ENCODE peak calls at places on chromosome X, in six cellular contexts. One of them, this sample, is unnamed.

GRCh38 chrX:5648941-5649568 is 579.6 kb downstream of the NLGN4X start:
- DNase-seq in NAMALWA: no peak
- DNase-seq in MM.1S: no peak
- DNase-seq in glutamatergic neuron: no peak
- DNase-seq in mucosa of gallbladder: no peak
- DNase-seq in activated T-helper 1 cell treated with anti-CD3 and anti-CD28 coated beads, Interleukin-12 subunit alpha, Interleukin-12 subunit beta, Interleukin-2, Interleukin-4 antibody, amounts not matched to agents 30 ng/mL and 10 ng/mL and 1 ng/mL, durations not matched to agents 14 hours and 24 hours and 36 hours: no peak
- DNase-seq in this sample: no peak

GRCh38 chrX:78643106-78643505 is 16.0 kb downstream of the RTL3 start:
- DNase-seq in NAMALWA: no peak
- DNase-seq in MM.1S: no peak
- DNase-seq in activated T-helper 1 cell treated with anti-CD3 and anti-CD28 coated beads, Interleukin-12 subunit alpha, Interleukin-12 subunit beta, Interleukin-2, Interleukin-4 antibody, amounts not matched to agents 30 ng/mL and 10 ng/mL and 1 ng/mL, durations not matched to agents 14 hours and 24 hours and 36 hours: no peak
- DNase-seq in mucosa of gallbladder: no peak
- DNase-seq in glutamatergic neuron: no peak
- DNase-seq in this sample: no peak

GRCh38 chrX:27309406-27309805 is 153.7 kb downstream of the PPP4R3C start:
- DNase-seq in activated T-helper 1 cell treated with anti-CD3 and anti-CD28 coated beads, Interleukin-12 subunit alpha, Interleukin-12 subunit beta, Interleukin-2, Interleukin-4 antibody, amounts not matched to agents 30 ng/mL and 10 ng/mL and 1 ng/mL, durations not matched to agents 14 hours and 24 hours and 36 hours: no peak
- DNase-seq in NAMALWA: no peak
- DNase-seq in glutamatergic neuron: no peak
- DNase-seq in mucosa of gallbladder: no peak
- DNase-seq in MM.1S: no peak
- DNase-seq in this sample: no peak

GRCh38 chrX:70806081-70806480 is 102.4 kb downstream of the TEX11 start:
- DNase-seq in glutamatergic neuron: no peak
- DNase-seq in MM.1S: no peak
- DNase-seq in mucosa of gallbladder: no peak
- DNase-seq in activated T-helper 1 cell treated with anti-CD3 and anti-CD28 coated beads, Interleukin-12 subunit alpha, Interleukin-12 subunit beta, Interleukin-2, Interleukin-4 antibody, amounts not matched to agents 30 ng/mL and 10 ng/mL and 1 ng/mL, durations not matched to agents 14 hours and 24 hours and 36 hours: no peak
- DNase-seq in NAMALWA: no peak
- DNase-seq in this sample: no peak

GRCh38 chrX:96685205-96686099 is 810 bp downstream of the DIAPH2 start:
- DNase-seq in glutamatergic neuron: peak; percentile 21
- DNase-seq in mucosa of gallbladder: peak; percentile 12
- DNase-seq in MM.1S: peak; percentile 57
- DNase-seq in NAMALWA: peak; percentile 60
- DNase-seq in activated T-helper 1 cell treated with anti-CD3 and anti-CD28 coated beads, Interleukin-12 subunit alpha, Interleukin-12 subunit beta, Interleukin-2, Interleukin-4 antibody, amounts not matched to agents 30 ng/mL and 10 ng/mL and 1 ng/mL, durations not matched to agents 14 hours and 24 hours and 36 hours: peak; percentile 13
- DNase-seq in this sample: peak; percentile 23

GRCh38 chrX:119266364-119266995 is 30.4 kb downstream of the PGRMC1 start:
- DNase-seq in NAMALWA: peak; percentile 38
- DNase-seq in MM.1S: peak; percentile 19
- DNase-seq in activated T-helper 1 cell treated with anti-CD3 and anti-CD28 coated beads, Interleukin-12 subunit alpha, Interleukin-12 subunit beta, Interleukin-2, Interleukin-4 antibody, amounts not matched to agents 30 ng/mL and 10 ng/mL and 1 ng/mL, durations not matched to agents 14 hours and 24 hours and 36 hours: no peak
- DNase-seq in mucosa of gallbladder: no peak
- DNase-seq in glutamatergic neuron: no peak
- DNase-seq in this sample: peak; percentile 65

GRCh38 chrX:53317365-53318069 is 36.1 kb upstream of the IQSEC2 start:
- DNase-seq in glutamatergic neuron: peak; percentile 75
- DNase-seq in NAMALWA: peak; percentile 64
- DNase-seq in MM.1S: peak; percentile 41
- DNase-seq in activated T-helper 1 cell treated with anti-CD3 and anti-CD28 coated beads, Interleukin-12 subunit alpha, Interleukin-12 subunit beta, Interleukin-2, Interleukin-4 antibody, amounts not matched to agents 30 ng/mL and 10 ng/mL and 1 ng/mL, durations not matched to agents 14 hours and 24 hours and 36 hours: peak; percentile 30
- DNase-seq in mucosa of gallbladder: peak; percentile 63
- DNase-seq in this sample: peak; percentile 82

GRCh38 chrX:150429577-150429976 is 66.5 kb downstream of the MAMLD1 start:
- DNase-seq in mucosa of gallbladder: no peak
- DNase-seq in glutamatergic neuron: no peak
- DNase-seq in activated T-helper 1 cell treated with anti-CD3 and anti-CD28 coated beads, Interleukin-12 subunit alpha, Interleukin-12 subunit beta, Interleukin-2, Interleukin-4 antibody, amounts not matched to agents 30 ng/mL and 10 ng/mL and 1 ng/mL, durations not matched to agents 14 hours and 24 hours and 36 hours: no peak
- DNase-seq in MM.1S: no peak
- DNase-seq in NAMALWA: no peak
- DNase-seq in this sample: no peak

GRCh38 chrX:107739541-107739940 is 36.0 kb downstream of the TSC22D3 start:
- DNase-seq in mucosa of gallbladder: no peak
- DNase-seq in NAMALWA: no peak
- DNase-seq in glutamatergic neuron: no peak
- DNase-seq in activated T-helper 1 cell treated with anti-CD3 and anti-CD28 coated beads, Interleukin-12 subunit alpha, Interleukin-12 subunit beta, Interleukin-2, Interleukin-4 antibody, amounts not matched to agents 30 ng/mL and 10 ng/mL and 1 ng/mL, durations not matched to agents 14 hours and 24 hours and 36 hours: no peak
- DNase-seq in MM.1S: no peak
- DNase-seq in this sample: no peak

GRCh38 chrX:151999813-152000212 is 25.3 kb upstream of the GABRE start:
- DNase-seq in MM.1S: no peak
- DNase-seq in glutamatergic neuron: no peak
- DNase-seq in activated T-helper 1 cell treated with anti-CD3 and anti-CD28 coated beads, Interleukin-12 subunit alpha, Interleukin-12 subunit beta, Interleukin-2, Interleukin-4 antibody, amounts not matched to agents 30 ng/mL and 10 ng/mL and 1 ng/mL, durations not matched to agents 14 hours and 24 hours and 36 hours: no peak
- DNase-seq in mucosa of gallbladder: no peak
- DNase-seq in NAMALWA: no peak
- DNase-seq in this sample: no peak

GRCh38 chrX:100964362-100964761 is 5.1 kb upstream of the ARL13A start:
- DNase-seq in mucosa of gallbladder: no peak
- DNase-seq in glutamatergic neuron: no peak
- DNase-seq in activated T-helper 1 cell treated with anti-CD3 and anti-CD28 coated beads, Interleukin-12 subunit alpha, Interleukin-12 subunit beta, Interleukin-2, Interleukin-4 antibody, amounts not matched to agents 30 ng/mL and 10 ng/mL and 1 ng/mL, durations not matched to agents 14 hours and 24 hours and 36 hours: no peak
- DNase-seq in MM.1S: no peak
- DNase-seq in NAMALWA: no peak
- DNase-seq in this sample: no peak